ENCODE peak calls at places on chromosomes 3 and 15, in eight cellular contexts. One of them, this sample, is unnamed.
A peak's percentile ranks its signal among the peaks of the same experiment; 100 is the strongest.

GRCh38 chr15:90046846-90047481 is 45.8 kb downstream of the ZNF710 start:
- DNase-seq in uterus: no peak
- DNase-seq in esophagus squamous epithelium: no peak
- DNase-seq in HepG2: no peak
- DNase-seq in A549: no peak
- DNase-seq in right lobe of liver: no peak
- DNase-seq in adrenal gland: no peak
- DNase-seq in lower leg skin: no peak
- DNase-seq in this sample: no peak

GRCh38 chr15:70956596-70956995 is 64.0 kb downstream of the LRRC49 start:
- DNase-seq in uterus: no peak
- DNase-seq in esophagus squamous epithelium: no peak
- DNase-seq in HepG2: no peak
- DNase-seq in A549: no peak
- DNase-seq in right lobe of liver: no peak
- DNase-seq in adrenal gland: no peak
- DNase-seq in lower leg skin: no peak
- DNase-seq in this sample: no peak

GRCh38 chr15:99486371-99487336 is 79.1 kb upstream of the MEF2A start:
- DNase-seq in uterus: peak; percentile 74
- DNase-seq in esophagus squamous epithelium: no peak
- DNase-seq in HepG2: no peak
- DNase-seq in A549: peak; percentile 79
- DNase-seq in right lobe of liver: peak; percentile 63
- DNase-seq in adrenal gland: peak; percentile 82
- DNase-seq in lower leg skin: peak; percentile 73
- DNase-seq in this sample: peak; percentile 89

GRCh38 chr3:125310623-125311076 is 64.5 kb downstream of the ZNF148 start:
- DNase-seq in uterus: no peak
- DNase-seq in esophagus squamous epithelium: no peak
- DNase-seq in HepG2: peak; percentile 5
- DNase-seq in A549: no peak
- DNase-seq in right lobe of liver: peak; percentile 58
- DNase-seq in adrenal gland: no peak
- DNase-seq in lower leg skin: no peak
- DNase-seq in this sample: no peak

GRCh38 chr3:28328188-28329151 is 20.1 kb upstream of the ZCWPW2 start:
- DNase-seq in uterus: no peak
- DNase-seq in esophagus squamous epithelium: no peak
- DNase-seq in HepG2: no peak
- DNase-seq in A549: no peak
- DNase-seq in right lobe of liver: no peak
- DNase-seq in adrenal gland: no peak
- DNase-seq in lower leg skin: no peak
- DNase-seq in this sample: no peak

GRCh38 chr3:125110016-125110875 is 54.4 kb upstream of the HEG1 start:
- DNase-seq in uterus: no peak
- DNase-seq in esophagus squamous epithelium: no peak
- DNase-seq in HepG2: no peak
- DNase-seq in A549: no peak
- DNase-seq in right lobe of liver: no peak
- DNase-seq in adrenal gland: no peak
- DNase-seq in lower leg skin: no peak
- DNase-seq in this sample: no peak

GRCh38 chr3:130491431-130491830 is 25.5 kb upstream of the COL6A6 start:
- DNase-seq in uterus: no peak
- DNase-seq in esophagus squamous epithelium: no peak
- DNase-seq in HepG2: no peak
- DNase-seq in A549: no peak
- DNase-seq in right lobe of liver: no peak
- DNase-seq in adrenal gland: no peak
- DNase-seq in lower leg skin: no peak
- DNase-seq in this sample: no peak

GRCh38 chr3:189267981-189268613 is 96.3 kb downstream of the TPRG1 start:
- DNase-seq in uterus: no peak
- DNase-seq in esophagus squamous epithelium: no peak
- DNase-seq in HepG2: peak; percentile 2
- DNase-seq in A549: peak; percentile 15
- DNase-seq in right lobe of liver: no peak
- DNase-seq in adrenal gland: no peak
- DNase-seq in lower leg skin: peak; percentile 32
- DNase-seq in this sample: no peak

GRCh38 chr3:63405882-63406281 is 127.8 kb downstream of the SYNPR start:
- DNase-seq in uterus: no peak
- DNase-seq in esophagus squamous epithelium: no peak
- DNase-seq in HepG2: no peak
- DNase-seq in A549: no peak
- DNase-seq in right lobe of liver: no peak
- DNase-seq in adrenal gland: no peak
- DNase-seq in lower leg skin: no peak
- DNase-seq in this sample: no peak

GRCh38 chr15:53472883-53473282 is 286.6 kb downstream of the WDR72 start:
- DNase-seq in uterus: no peak
- DNase-seq in esophagus squamous epithelium: no peak
- DNase-seq in HepG2: no peak
- DNase-seq in A549: no peak
- DNase-seq in right lobe of liver: peak; percentile 49
- DNase-seq in adrenal gland: no peak
- DNase-seq in lower leg skin: no peak
- DNase-seq in this sample: no peak

GRCh38 chr15:36814085-36814484 is 234.7 kb downstream of the CDIN1 start:
- DNase-seq in uterus: no peak
- DNase-seq in esophagus squamous epithelium: no peak
- DNase-seq in HepG2: peak; percentile 57
- DNase-seq in A549: no peak
- DNase-seq in right lobe of liver: peak; percentile 50
- DNase-seq in adrenal gland: peak; percentile 27
- DNase-seq in lower leg skin: no peak
- DNase-seq in this sample: no peak

GRCh38 chr3:175695251-175695650 is 836.1 kb downstream of the NAALADL2 start:
- DNase-seq in uterus: no peak
- DNase-seq in esophagus squamous epithelium: no peak
- DNase-seq in HepG2: no peak
- DNase-seq in A549: no peak
- DNase-seq in right lobe of liver: no peak
- DNase-seq in adrenal gland: no peak
- DNase-seq in lower leg skin: no peak
- DNase-seq in this sample: no peak

GRCh38 chr15:75232252-75232813 is 25.8 kb upstream of the GOLGA6C start:
- DNase-seq in uterus: no peak
- DNase-seq in esophagus squamous epithelium: no peak
- DNase-seq in HepG2: no peak
- DNase-seq in A549: no peak
- DNase-seq in right lobe of liver: peak; percentile 37
- DNase-seq in adrenal gland: no peak
- DNase-seq in lower leg skin: no peak
- DNase-seq in this sample: peak; percentile 28

GRCh38 chr3:20323307-20323927 is 137.4 kb upstream of the SGO1 start:
- DNase-seq in uterus: no peak
- DNase-seq in esophagus squamous epithelium: no peak
- DNase-seq in HepG2: peak; percentile 70
- DNase-seq in A549: no peak
- DNase-seq in right lobe of liver: no peak
- DNase-seq in adrenal gland: no peak
- DNase-seq in lower leg skin: no peak
- DNase-seq in this sample: no peak

GRCh38 chr3:156516951-156517350 is 38.0 kb downstream of the SSR3 start:
- DNase-seq in uterus: no peak
- DNase-seq in esophagus squamous epithelium: no peak
- DNase-seq in HepG2: no peak
- DNase-seq in A549: no peak
- DNase-seq in right lobe of liver: no peak
- DNase-seq in adrenal gland: peak; percentile 23
- DNase-seq in lower leg skin: no peak
- DNase-seq in this sample: no peak

GRCh38 chr3:49656541-49657112 is 17.5 kb upstream of the APEH start:
- DNase-seq in uterus: no peak
- DNase-seq in esophagus squamous epithelium: no peak
- DNase-seq in HepG2: no peak
- DNase-seq in A549: no peak
- DNase-seq in right lobe of liver: no peak
- DNase-seq in adrenal gland: no peak
- DNase-seq in lower leg skin: no peak
- DNase-seq in this sample: no peak

GRCh38 chr3:161081675-161082462 is 23.3 kb downstream of the B3GALNT1 start:
- DNase-seq in uterus: no peak
- DNase-seq in esophagus squamous epithelium: no peak
- DNase-seq in HepG2: no peak
- DNase-seq in A549: no peak
- DNase-seq in right lobe of liver: no peak
- DNase-seq in adrenal gland: no peak
- DNase-seq in lower leg skin: no peak
- DNase-seq in this sample: no peak

GRCh38 chr3:195184716-195185421 is 86.1 kb downstream of the XXYLT1 start:
- DNase-seq in uterus: peak; percentile 17
- DNase-seq in esophagus squamous epithelium: no peak
- DNase-seq in HepG2: no peak
- DNase-seq in A549: no peak
- DNase-seq in right lobe of liver: no peak
- DNase-seq in adrenal gland: no peak
- DNase-seq in lower leg skin: no peak
- DNase-seq in this sample: no peak

GRCh38 chr15:84818221-84819131 is 1.3 kb downstream of the ALPK3 start:
- DNase-seq in uterus: no peak
- DNase-seq in esophagus squamous epithelium: no peak
- DNase-seq in HepG2: peak; percentile 74
- DNase-seq in A549: no peak
- DNase-seq in right lobe of liver: no peak
- DNase-seq in adrenal gland: peak; percentile 89
- DNase-seq in lower leg skin: no peak
- DNase-seq in this sample: no peak

GRCh38 chr3:140736863-140737460 is 59.1 kb downstream of the TRIM42 start:
- DNase-seq in uterus: peak; percentile 31
- DNase-seq in esophagus squamous epithelium: no peak
- DNase-seq in HepG2: peak; percentile 59
- DNase-seq in A549: peak; percentile 1
- DNase-seq in right lobe of liver: peak; percentile 47
- DNase-seq in adrenal gland: peak; percentile 50
- DNase-seq in lower leg skin: peak; percentile 32
- DNase-seq in this sample: peak; percentile 64

GRCh38 chr15:26772588-26773484 is at the start of gene GABRB3:
- DNase-seq in uterus: no peak
- DNase-seq in esophagus squamous epithelium: no peak
- DNase-seq in HepG2: no peak
- DNase-seq in A549: peak; percentile 47
- DNase-seq in right lobe of liver: peak; percentile 73
- DNase-seq in adrenal gland: peak; percentile 52
- DNase-seq in lower leg skin: no peak
- DNase-seq in this sample: no peak

GRCh38 chr15:78243491-78243941 is 9.2 kb upstream of the ACSBG1 start:
- DNase-seq in uterus: no peak
- DNase-seq in esophagus squamous epithelium: no peak
- DNase-seq in HepG2: no peak
- DNase-seq in A549: no peak
- DNase-seq in right lobe of liver: peak; percentile 58
- DNase-seq in adrenal gland: peak; percentile 86
- DNase-seq in lower leg skin: no peak
- DNase-seq in this sample: no peak

GRCh38 chr3:100042144-100042543 is 72.2 kb downstream of the FILIP1L start:
- DNase-seq in uterus: peak; percentile 48
- DNase-seq in esophagus squamous epithelium: no peak
- DNase-seq in HepG2: no peak
- DNase-seq in A549: no peak
- DNase-seq in right lobe of liver: no peak
- DNase-seq in adrenal gland: peak; percentile 75
- DNase-seq in lower leg skin: no peak
- DNase-seq in this sample: no peak
- TF ChIP-seq POLR2A in uterus: no peak
- TF ChIP-seq POLR2A in esophagus squamous epithelium: no peak
- TF ChIP-seq POLR2A in HepG2: no peak
- TF ChIP-seq POLR2A in A549: no peak
- TF ChIP-seq POLR2A in right lobe of liver: no peak
- TF ChIP-seq POLR2A in adrenal gland: peak; percentile 63
- TF ChIP-seq POLR2A in lower leg skin: no peak
- TF ChIP-seq POLR2A in this sample: no peak

GRCh38 chr3:127672429-127673190 is at the start of gene ABTB1:
- DNase-seq in uterus: peak; percentile 82
- DNase-seq in esophagus squamous epithelium: peak; percentile 53
- DNase-seq in HepG2: peak; percentile 53
- DNase-seq in A549: peak; percentile 68
- DNase-seq in right lobe of liver: peak; percentile 91
- DNase-seq in adrenal gland: peak; percentile 86
- DNase-seq in lower leg skin: peak; percentile 80
- DNase-seq in this sample: peak; percentile 91
- TF ChIP-seq POLR2A in uterus: peak; percentile 80
- TF ChIP-seq POLR2A in esophagus squamous epithelium: peak; percentile 83
- TF ChIP-seq POLR2A in HepG2: peak; percentile 58
- TF ChIP-seq POLR2A in A549: peak; percentile 52
- TF ChIP-seq POLR2A in right lobe of liver: peak; percentile 78
- TF ChIP-seq POLR2A in adrenal gland: peak; percentile 82
- TF ChIP-seq POLR2A in lower leg skin: no peak
- TF ChIP-seq POLR2A in this sample: no peak

GRCh38 chr15:96330450-96331140 is at the start of gene NR2F2:
- DNase-seq in uterus: peak; percentile 99
- DNase-seq in esophagus squamous epithelium: peak; percentile 47
- DNase-seq in HepG2: peak; percentile 95
- DNase-seq in A549: peak; percentile 91
- DNase-seq in right lobe of liver: peak; percentile 98
- DNase-seq in adrenal gland: peak; percentile 99
- DNase-seq in lower leg skin: peak; percentile 94
- DNase-seq in this sample: peak; percentile 97
- TF ChIP-seq POLR2A in uterus: peak; percentile 96
- TF ChIP-seq POLR2A in esophagus squamous epithelium: peak; percentile 87
- TF ChIP-seq POLR2A in HepG2: peak; percentile 79
- TF ChIP-seq POLR2A in A549: peak; percentile 63
- TF ChIP-seq POLR2A in right lobe of liver: peak; percentile 97
- TF ChIP-seq POLR2A in adrenal gland: peak; percentile 97
- TF ChIP-seq POLR2A in lower leg skin: no peak
- TF ChIP-seq POLR2A in this sample: no peak

GRCh38 chr15:76901965-76902364 is 3.2 kb downstream of the SCAPER start:
- DNase-seq in uterus: no peak
- DNase-seq in esophagus squamous epithelium: no peak
- DNase-seq in HepG2: no peak
- DNase-seq in A549: no peak
- DNase-seq in right lobe of liver: no peak
- DNase-seq in adrenal gland: no peak
- DNase-seq in lower leg skin: no peak
- DNase-seq in this sample: no peak

GRCh38 chr15:76904461-76905012 is 603 bp downstream of the SCAPER start:
- DNase-seq in uterus: peak; percentile 31
- DNase-seq in esophagus squamous epithelium: no peak
- DNase-seq in HepG2: peak; percentile 28
- DNase-seq in A549: peak; percentile 46
- DNase-seq in right lobe of liver: peak; percentile 56
- DNase-seq in adrenal gland: peak; percentile 20
- DNase-seq in lower leg skin: peak; percentile 21
- DNase-seq in this sample: peak; percentile 67

GRCh38 chr15:76903251-76903681 is 1.9 kb downstream of the SCAPER start:
- DNase-seq in uterus: no peak
- DNase-seq in esophagus squamous epithelium: no peak
- DNase-seq in HepG2: peak; percentile 27
- DNase-seq in A549: no peak
- DNase-seq in right lobe of liver: no peak
- DNase-seq in adrenal gland: peak; percentile 8
- DNase-seq in lower leg skin: no peak
- DNase-seq in this sample: no peak

GRCh38 chr15:76905855-76906254 is 715 bp upstream of the SCAPER start:
- DNase-seq in uterus: no peak
- DNase-seq in esophagus squamous epithelium: no peak
- DNase-seq in HepG2: no peak
- DNase-seq in A549: no peak
- DNase-seq in right lobe of liver: no peak
- DNase-seq in adrenal gland: no peak
- DNase-seq in lower leg skin: no peak
- DNase-seq in this sample: no peak

GRCh38 chr15:76905013-76905839 is at the start of gene SCAPER:
- DNase-seq in uterus: peak; percentile 90
- DNase-seq in esophagus squamous epithelium: peak; percentile 54
- DNase-seq in HepG2: peak; percentile 76
- DNase-seq in A549: peak; percentile 91
- DNase-seq in right lobe of liver: peak; percentile 97
- DNase-seq in adrenal gland: peak; percentile 94
- DNase-seq in lower leg skin: peak; percentile 84
- DNase-seq in this sample: peak; percentile 93
- TF ChIP-seq POLR2A in uterus: peak; percentile 87
- TF ChIP-seq POLR2A in esophagus squamous epithelium: peak; percentile 80
- TF ChIP-seq POLR2A in HepG2: peak; percentile 63
- TF ChIP-seq POLR2A in A549: peak; percentile 41
- TF ChIP-seq POLR2A in right lobe of liver: peak; percentile 67
- TF ChIP-seq POLR2A in adrenal gland: peak; percentile 81
- TF ChIP-seq POLR2A in lower leg skin: no peak
- TF ChIP-seq POLR2A in this sample: peak; percentile 70

This sample was measured in suprapubic skin.